ENCODE peak calls at places on chromosomes 1 and 21, in four cellular contexts. One of them, this sample, is unnamed.

GRCh38 chr1:30196457-30196856 is 526.9 kb downstream of the MATN1 start:
- DNase-seq in A549: no peak
- DNase-seq in neuronal stem cell: no peak
- DNase-seq in GM23338: no peak
- DNase-seq in this sample: no peak

GRCh38 chr1:208243522-208243850 is 698 bp downstream of the PLXNA2 start:
- DNase-seq in A549: no peak
- DNase-seq in GM23338: peak
- DNase-seq in neuronal stem cell: no peak
- DNase-seq in this sample: peak

GRCh38 chr1:116537439-116537838 is 33.4 kb downstream of the CD58 start:
- DNase-seq in A549: no peak
- DNase-seq in GM23338: no peak
- DNase-seq in neuronal stem cell: no peak
- DNase-seq in this sample: no peak

GRCh38 chr1:54575161-54575560 is 27.1 kb downstream of the ACOT11 start:
- DNase-seq in neuronal stem cell: no peak
- DNase-seq in GM23338: peak
- DNase-seq in A549: no peak
- DNase-seq in this sample: no peak

GRCh38 chr1:60681095-60681860 is 401.1 kb upstream of the NFIA start:
- DNase-seq in neuronal stem cell: no peak
- DNase-seq in GM23338: no peak
- DNase-seq in A549: no peak
- DNase-seq in this sample: no peak

GRCh38 chr1:176609556-176610408 is 146.8 kb downstream of the PAPPA2 start:
- DNase-seq in A549: no peak
- DNase-seq in GM23338: no peak
- DNase-seq in neuronal stem cell: no peak
- DNase-seq in this sample: no peak

GRCh38 chr1:1109743-1110142 is 6.1 kb downstream of the C1orf159 start:
- DNase-seq in GM23338: no peak
- DNase-seq in A549: no peak
- DNase-seq in neuronal stem cell: no peak
- DNase-seq in this sample: no peak

GRCh38 chr1:227357229-227358078 is 39.2 kb upstream of the CDC42BPA start:
- DNase-seq in GM23338: peak
- DNase-seq in A549: peak
- DNase-seq in neuronal stem cell: no peak
- DNase-seq in this sample: no peak

GRCh38 chr1:201584510-201584991 is 45.6 kb downstream of the NAV1 start:
- DNase-seq in A549: no peak
- DNase-seq in neuronal stem cell: no peak
- DNase-seq in GM23338: no peak
- DNase-seq in this sample: no peak

GRCh38 chr1:248873993-248874671 is 15.2 kb upstream of the ZNF692 start:
- DNase-seq in GM23338: peak
- DNase-seq in A549: peak
- DNase-seq in neuronal stem cell: no peak
- DNase-seq in this sample: peak

GRCh38 chr1:223724376-223724775 is 12.0 kb downstream of the CAPN2 start:
- DNase-seq in neuronal stem cell: no peak
- DNase-seq in A549: no peak
- DNase-seq in GM23338: no peak
- DNase-seq in this sample: no peak

GRCh38 chr1:161792740-161793139 is 26.6 kb downstream of the ATF6 start:
- DNase-seq in GM23338: peak
- DNase-seq in A549: peak
- DNase-seq in neuronal stem cell: peak
- DNase-seq in this sample: peak

GRCh38 chr1:234149217-234149616 is 224.0 kb upstream of the COA6 start:
- DNase-seq in GM23338: no peak
- DNase-seq in A549: no peak
- DNase-seq in neuronal stem cell: no peak
- DNase-seq in this sample: no peak

GRCh38 chr21:42413093-42413492 is 9.4 kb downstream of the UBASH3A start:
- DNase-seq in neuronal stem cell: no peak
- DNase-seq in GM23338: no peak
- DNase-seq in A549: no peak
- DNase-seq in this sample: no peak

GRCh38 chr1:228030451-228031201 is 23.8 kb downstream of the WNT3A start:
- DNase-seq in A549: no peak
- DNase-seq in GM23338: no peak
- DNase-seq in neuronal stem cell: no peak
- DNase-seq in this sample: no peak

GRCh38 chr21:40284481-40284880 is 417.2 kb downstream of the PCP4 start:
- DNase-seq in neuronal stem cell: no peak
- DNase-seq in GM23338: no peak
- DNase-seq in A549: no peak
- DNase-seq in this sample: no peak

GRCh38 chr21:27423073-27423472 is 456.2 kb upstream of the ADAMTS5 start:
- DNase-seq in A549: no peak
- DNase-seq in neuronal stem cell: no peak
- DNase-seq in GM23338: no peak
- DNase-seq in this sample: no peak

GRCh38 chr1:70042090-70042716 is 163.2 kb downstream of the LRRC40 start:
- DNase-seq in GM23338: no peak
- DNase-seq in neuronal stem cell: no peak
- DNase-seq in A549: no peak
- DNase-seq in this sample: no peak

GRCh38 chr1:209685835-209686234 is 10.6 kb downstream of the G0S2 start:
- DNase-seq in A549: no peak
- DNase-seq in neuronal stem cell: no peak
- DNase-seq in GM23338: peak
- DNase-seq in this sample: peak

GRCh38 chr1:52707927-52708655 is 9.9 kb upstream of the COA7 start:
- DNase-seq in A549: peak
- DNase-seq in neuronal stem cell: no peak
- DNase-seq in GM23338: no peak
- DNase-seq in this sample: no peak

GRCh38 chr1:216617081-216617480 is 106.1 kb downstream of the ESRRG start:
- DNase-seq in neuronal stem cell: no peak
- DNase-seq in GM23338: no peak
- DNase-seq in A549: no peak
- DNase-seq in this sample: no peak

GRCh38 chr1:216616425-216616824 is 106.8 kb downstream of the ESRRG start:
- DNase-seq in A549: no peak
- DNase-seq in neuronal stem cell: no peak
- DNase-seq in GM23338: no peak
- DNase-seq in this sample: no peak

GRCh38 chr1:216614011-216614934 is 109.0 kb downstream of the ESRRG start:
- DNase-seq in GM23338: no peak
- DNase-seq in neuronal stem cell: no peak
- DNase-seq in A549: no peak
- DNase-seq in this sample: no peak

DNA sequence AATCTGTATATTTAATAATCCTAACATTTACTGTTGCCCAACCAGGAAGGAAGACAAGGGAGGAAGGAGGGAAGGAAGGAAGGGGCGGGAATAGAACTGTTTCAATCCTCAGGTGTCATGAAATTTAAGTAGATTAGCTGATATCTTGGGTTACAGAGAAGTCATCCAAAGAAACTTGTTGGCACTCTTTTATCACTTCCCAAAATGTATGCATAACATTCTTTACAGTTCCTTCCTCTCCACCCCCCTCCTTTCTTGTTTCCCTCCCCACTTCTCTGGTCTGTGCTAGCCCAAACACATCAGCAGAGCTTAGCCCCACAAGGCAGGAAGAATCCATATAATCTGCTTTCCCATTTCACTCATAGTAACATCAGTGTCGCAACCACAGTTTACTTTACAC is 110.9 kb downstream of the ESRRG start:
- DNase-seq in GM23338: no peak
- DNase-seq in neuronal stem cell: no peak
- DNase-seq in A549: no peak
- DNase-seq in this sample: no peak
- H3K4me2 ChIP-seq in GM23338: no peak
- H3K4me2 ChIP-seq in neuronal stem cell: no peak
- H3K4me2 ChIP-seq in A549: no peak
- H3K4me2 ChIP-seq in this sample: no peak

GRCh38 chr21:32549454-32549853 is 35.9 kb downstream of the TCP10L start:
- DNase-seq in neuronal stem cell: no peak
- DNase-seq in GM23338: no peak
- DNase-seq in A549: no peak
- DNase-seq in this sample: no peak

GRCh38 chr21:32547018-32547417 is 38.3 kb downstream of the TCP10L start:
- DNase-seq in neuronal stem cell: no peak
- DNase-seq in GM23338: no peak
- DNase-seq in A549: no peak
- DNase-seq in this sample: no peak

GRCh38 chr21:32545948-32546441 is 39.3 kb downstream of the TCP10L start:
- DNase-seq in GM23338: no peak
- DNase-seq in neuronal stem cell: no peak
- DNase-seq in A549: no peak
- DNase-seq in this sample: no peak

GRCh38 chr21:32549861-32550260 is 35.5 kb downstream of the TCP10L start:
- DNase-seq in A549: no peak
- DNase-seq in GM23338: no peak
- DNase-seq in neuronal stem cell: no peak
- DNase-seq in this sample: no peak

GRCh38 chr21:32548978-32549377 is 36.3 kb downstream of the TCP10L start:
- DNase-seq in GM23338: no peak
- DNase-seq in A549: no peak
- DNase-seq in neuronal stem cell: no peak
- DNase-seq in this sample: no peak
- H3K4me2 ChIP-seq in GM23338: no peak
- H3K4me2 ChIP-seq in A549: no peak
- H3K4me2 ChIP-seq in neuronal stem cell: no peak
- H3K4me2 ChIP-seq in this sample: no peak

DNA sequence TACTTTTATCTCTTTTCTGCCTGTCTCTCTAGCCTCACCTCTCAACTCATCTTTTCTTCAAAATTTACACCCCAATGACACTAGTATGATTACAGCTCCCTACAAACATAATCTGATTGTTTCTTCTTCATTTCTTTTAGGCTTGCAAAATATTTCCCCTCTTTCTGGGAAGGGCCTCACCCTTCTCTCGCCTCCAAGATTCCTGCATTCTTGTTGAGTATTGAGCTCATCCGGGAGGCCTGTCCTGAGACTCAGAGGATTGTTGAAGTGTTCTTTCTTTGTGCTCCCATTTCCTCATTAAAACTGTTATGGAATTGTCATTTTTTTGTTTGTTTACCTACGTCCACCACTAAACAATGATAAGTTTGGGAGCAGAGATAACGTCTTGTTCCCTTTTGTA is 99.1 kb upstream of the CHRM3 start:
- DNase-seq in A549: no peak
- DNase-seq in GM23338: peak
- DNase-seq in neuronal stem cell: no peak
- DNase-seq in this sample: peak
- H3K4me2 ChIP-seq in A549: no peak
- H3K4me2 ChIP-seq in GM23338: peak
- H3K4me2 ChIP-seq in neuronal stem cell: no peak
- H3K4me2 ChIP-seq in this sample: no peak

DNA sequence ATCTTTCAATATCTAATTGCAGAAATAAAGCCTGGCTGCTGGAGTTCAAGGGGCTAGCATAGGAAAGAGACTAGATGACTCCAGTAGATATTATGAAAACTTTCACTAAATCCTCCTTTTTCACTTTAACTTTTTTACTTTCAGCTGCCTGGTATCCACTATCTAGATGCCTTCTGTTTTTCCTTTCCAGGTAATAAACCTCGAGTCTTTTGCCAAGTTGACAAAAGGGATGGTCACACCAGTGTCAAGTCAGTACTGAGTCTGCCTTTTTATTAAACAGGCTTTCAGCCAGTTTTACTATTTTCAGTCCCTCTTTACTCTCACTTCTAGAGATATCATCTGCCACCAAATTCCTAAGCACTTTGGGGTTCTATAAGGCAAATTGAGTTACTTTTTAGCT is 195.6 kb downstream of the FGGY start:
- DNase-seq in A549: no peak
- DNase-seq in GM23338: no peak
- DNase-seq in neuronal stem cell: no peak
- DNase-seq in this sample: no peak
- H3K4me2 ChIP-seq in A549: no peak
- H3K4me2 ChIP-seq in GM23338: no peak
- H3K4me2 ChIP-seq in neuronal stem cell: no peak
- H3K4me2 ChIP-seq in this sample: no peak

DNA sequence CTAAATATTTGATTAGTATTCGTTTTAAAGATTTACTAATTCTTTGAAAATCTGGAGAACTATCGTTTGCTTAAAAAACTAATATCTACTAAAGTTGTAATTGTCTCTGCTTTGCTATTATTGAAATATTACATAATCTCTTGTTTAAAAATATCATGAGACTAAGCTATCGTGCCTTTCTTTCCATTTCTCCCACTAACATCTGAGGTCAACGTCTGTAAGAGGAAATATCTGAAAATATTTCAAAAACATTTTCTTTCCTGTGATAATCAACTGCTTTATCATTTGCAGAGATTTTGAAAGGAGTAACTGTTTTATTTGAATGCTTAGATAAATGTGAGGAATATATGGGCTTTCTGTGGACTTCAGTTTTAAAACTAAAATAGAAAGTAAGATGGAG is 694.1 kb downstream of the USP25 start:
- DNase-seq in neuronal stem cell: no peak
- DNase-seq in A549: no peak
- DNase-seq in GM23338: no peak
- DNase-seq in this sample: no peak
- H3K4me2 ChIP-seq in neuronal stem cell: no peak
- H3K4me2 ChIP-seq in A549: peak
- H3K4me2 ChIP-seq in GM23338: no peak
- H3K4me2 ChIP-seq in this sample: no peak

DNA sequence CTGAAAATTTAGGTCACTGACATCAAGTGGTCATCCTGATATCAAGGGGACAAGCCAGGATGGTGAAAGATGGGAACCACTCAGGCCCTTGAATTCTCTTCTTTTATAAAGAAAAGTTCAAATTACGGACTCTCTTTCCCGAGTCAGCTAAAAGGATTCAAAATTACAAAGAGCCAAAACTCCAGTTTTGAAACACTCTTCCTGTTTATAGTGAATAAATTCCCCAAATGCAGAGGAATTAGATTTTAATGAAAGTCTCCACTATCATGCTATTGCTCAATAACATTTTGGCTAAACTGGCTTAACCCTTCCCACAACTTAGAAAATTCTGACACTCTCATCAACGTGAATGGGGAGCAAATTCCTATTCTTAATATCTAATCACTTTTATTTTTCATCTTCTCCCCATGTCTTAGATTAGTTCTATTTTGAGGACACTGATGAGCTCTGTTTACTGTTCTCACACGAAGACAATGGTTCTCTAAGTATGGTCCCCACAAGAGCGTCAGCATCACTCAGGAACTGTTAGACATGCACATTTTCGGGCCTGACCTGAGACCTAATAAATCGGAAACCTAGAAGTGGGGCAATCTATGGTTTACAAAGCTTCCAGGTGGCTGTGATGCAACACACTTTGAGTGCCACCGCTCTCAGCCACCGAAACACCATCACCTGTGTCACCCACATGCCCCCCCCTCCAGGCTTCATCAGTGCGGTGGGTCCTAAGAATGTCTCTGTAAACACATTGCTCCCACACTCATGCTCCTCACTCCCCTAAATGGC is 64.4 kb upstream of the TIAM1 start:
- DNase-seq in GM23338: no peak
- DNase-seq in neuronal stem cell: no peak
- DNase-seq in A549: no peak
- DNase-seq in this sample: no peak
- H3K4me2 ChIP-seq in GM23338: no peak
- H3K4me2 ChIP-seq in neuronal stem cell: no peak
- H3K4me2 ChIP-seq in A549: no peak
- H3K4me2 ChIP-seq in this sample: no peak